ENCODE peak calls at places on chromosomes 7 and 10, in five cellular contexts. V, P, E, G and J are unnamed samples.

GRCh38 chr7:122487131-122487530 is 182.6 kb upstream of the FEZF1 start:
- DNase-seq in V (no peak), P (no peak), E (no peak), G (no peak), J (no peak)

GRCh38 chr10:86652361-86653202 is 1.8 kb upstream of the OPN4 start:
- DNase-seq in V (peak; percentile 41), P (peak; percentile 25), E (no peak), G (no peak), J (no peak)

GRCh38 chr10:62231371-62231770 is 37.3 kb downstream of the RTKN2 start:
- DNase-seq in V (no peak), P (no peak), E (peak; percentile 36), G (no peak), J (peak; percentile 49)

GRCh38 chr10:69838853-69839252 is 37.1 kb downstream of the COL13A1 start:
- DNase-seq in V (no peak), P (no peak), E (no peak), G (no peak), J (peak; percentile 24)

GRCh38 chr7:97017197-97018125 is 7.2 kb downstream of the DLX5 start:
- DNase-seq in V (peak; percentile 58), P (no peak), E (no peak), G (no peak), J (no peak)

GRCh38 chr7:3232228-3232627 is 68.8 kb upstream of the SDK1 start:
- DNase-seq in V (no peak), P (no peak), E (no peak), G (no peak), J (no peak)

GRCh38 chr10:35300063-35300699 is 36.1 kb upstream of the CCNY start:
- DNase-seq in V (no peak), P (no peak), E (peak; percentile 83), G (no peak), J (peak; percentile 79)

GRCh38 chr7:72080349-72080766 is 331.8 kb downstream of the CALN1 start:
- DNase-seq in V (no peak), P (no peak), E (no peak), G (no peak), J (no peak)

GRCh38 chr7:139482662-139483466 is 609 bp downstream of the KLRG2 start:
- DNase-seq in V (peak; percentile 66), P (no peak), E (peak; percentile 37), G (no peak), J (peak; percentile 35)

GRCh38 chr10:44863344-44864041 is 47.6 kb upstream of the TMEM72 start:
- DNase-seq in V (no peak), P (no peak), E (no peak), G (no peak), J (no peak)

GRCh38 chr10:48604408-48605263 is at the start of gene ARHGAP22:
- DNase-seq in V (peak; percentile 73), P (peak; percentile 65), E (peak; percentile 25), G (peak; percentile 66), J (peak; percentile 59)

GRCh38 chr10:68560916-68561691 is 967 bp downstream of the TET1 start:
- DNase-seq in V (peak; percentile 65), P (no peak), E (no peak), G (peak; percentile 59), J (no peak)

GRCh38 chr7:28804990-28805389 is 153.1 kb downstream of the TRIL start:
- DNase-seq in V (no peak), P (no peak), E (peak; percentile 19), G (no peak), J (peak; percentile 44)

GRCh38 chr7:2060701-2061100 is 172.0 kb downstream of the MAD1L1 start:
- DNase-seq in V (no peak), P (no peak), E (no peak), G (no peak), J (no peak)

GRCh38 chr7:108613147-108613948 is 43.7 kb downstream of the DNAJB9 start:
- DNase-seq in V (no peak), P (no peak), E (peak; percentile 35), G (no peak), J (peak; percentile 26)

GRCh38 chr7:12031186-12031585 is 179.9 kb upstream of the TMEM106B start:
- DNase-seq in V (no peak), P (no peak), E (no peak), G (no peak), J (no peak)

GRCh38 chr7:134856141-134856540 is 76.7 kb downstream of the CALD1 start:
- DNase-seq in V (no peak), P (no peak), E (no peak), G (no peak), J (no peak)

GRCh38 chr10:21978191-21978862 is 25.2 kb downstream of the DNAJC1 start:
- DNase-seq in V (no peak), P (no peak), E (no peak), G (no peak), J (no peak)

GRCh38 chr7:155066417-155066950 is 3.6 kb upstream of the HTR5A start:
- DNase-seq in V (no peak), P (no peak), E (no peak), G (no peak), J (peak; percentile 67)

GRCh38 chr7:111803015-111803758 is 240.9 kb upstream of the IMMP2L start:
- DNase-seq in V (no peak), P (no peak), E (no peak), G (no peak), J (peak; percentile 20)

GRCh38 chr10:133151528-133151927 is 8.5 kb upstream of the KNDC1 start:
- DNase-seq in V (no peak), P (no peak), E (no peak), G (no peak), J (no peak)

GRCh38 chr10:111338798-111339197 is 262.0 kb downstream of the ADRA2A start:
- DNase-seq in V (no peak), P (no peak), E (no peak), G (no peak), J (no peak)

GRCh38 chr7:2595258-2595860 is 36.4 kb upstream of the TTYH3 start:
- DNase-seq in V (no peak), P (no peak), E (no peak), G (no peak), J (no peak)

GRCh38 chr10:75211007-75211735 is 575 bp downstream of the VDAC2 start:
- DNase-seq in V (no peak), P (peak; percentile 39), E (peak; percentile 68), G (no peak), J (peak; percentile 52)

GRCh38 chr10:120601999-120602398 is 145.0 kb downstream of the PLPP4 start:
- DNase-seq in V (no peak), P (no peak), E (no peak), G (no peak), J (no peak)

GRCh38 chr10:120599202-120599724 is 142.2 kb downstream of the PLPP4 start:
- DNase-seq in V (no peak), P (no peak), E (no peak), G (no peak), J (no peak)

GRCh38 chr10:120598377-120598776 is 141.3 kb downstream of the PLPP4 start:
- DNase-seq in V (no peak), P (no peak), E (no peak), G (no peak), J (no peak)

GRCh38 chr10:120597902-120598301 is 140.9 kb downstream of the PLPP4 start:
- DNase-seq in V (no peak), P (no peak), E (no peak), G (no peak), J (no peak)

DNA sequence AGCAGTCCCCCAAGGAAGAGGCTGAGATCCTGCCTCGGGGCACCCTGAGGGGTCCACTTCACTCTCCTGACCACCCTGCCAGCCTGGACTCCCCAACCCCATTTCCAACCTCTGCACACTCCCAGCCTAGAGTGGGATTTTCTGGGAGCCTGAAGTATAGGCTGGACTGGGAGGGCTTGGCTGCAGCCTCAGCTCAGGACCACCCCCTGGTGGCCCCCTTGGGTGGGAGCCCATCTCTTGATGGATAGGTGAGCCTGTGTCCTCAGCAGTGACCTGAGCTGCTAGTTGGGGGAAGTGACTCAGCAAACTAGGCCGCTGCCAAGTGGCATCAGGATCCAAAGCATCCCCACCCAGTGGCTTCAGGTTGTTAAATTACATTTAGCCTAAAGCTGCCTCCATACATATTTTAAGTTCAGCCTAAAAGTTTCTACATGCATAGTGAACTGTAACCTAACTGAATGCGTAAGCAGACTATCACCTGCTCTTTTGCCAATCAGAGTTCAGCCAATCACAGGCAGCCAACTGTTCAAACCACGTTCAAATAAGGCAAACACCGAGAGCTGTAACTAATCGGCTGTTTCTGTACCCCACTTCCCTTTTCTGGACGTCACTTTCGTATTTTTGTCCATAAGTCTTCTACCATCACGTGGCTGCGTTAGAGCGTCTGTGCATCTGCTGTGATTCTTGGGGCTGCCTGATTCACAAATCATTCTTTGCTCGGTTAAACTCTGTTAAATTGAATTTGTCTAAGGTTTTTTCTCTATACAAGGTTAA is 144.0 kb downstream of the PLPP4 start:
- DNase-seq in V (no peak), P (no peak), E (no peak), G (no peak), J (no peak)
- TF ChIP-seq CTCF in V (no peak), P (no peak), E (no peak), G (no peak), J (no peak)

DNA sequence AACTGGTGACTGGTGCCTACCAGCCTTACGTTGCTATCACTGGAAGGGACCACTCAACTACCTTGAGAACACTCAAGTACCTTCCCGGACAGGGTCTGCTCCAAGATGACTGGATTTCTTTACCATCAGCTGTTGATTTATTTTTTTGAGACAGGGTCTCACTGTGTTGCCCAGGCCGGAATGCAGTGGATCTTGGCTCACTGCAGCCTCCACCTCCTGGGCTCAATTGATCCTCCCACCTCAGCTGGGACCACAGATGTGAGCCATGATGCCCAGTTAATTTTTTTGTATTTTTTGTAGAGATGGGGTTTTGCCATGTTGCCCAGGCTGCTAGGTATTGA is 45.2 kb upstream of the DLG5 start:
- DNase-seq in V (no peak), P (no peak), E (no peak), G (no peak), J (no peak)
- H3K27ac ChIP-seq in V (peak overlapping the region; percentile 44), P (peak overlapping the region; percentile 64), E (peak overlapping the region; percentile 40), G (peak overlapping the region; percentile 41), J (peak overlapping the region; percentile 72)

GRCh38 chr7:105289704-105290103 is 99.0 kb downstream of the SRPK2 start:
- DNase-seq in V (no peak), P (no peak), E (no peak), G (no peak), J (no peak)
- TF ChIP-seq CTCF in V (no peak), P (no peak), E (no peak), G (no peak), J (no peak)

GRCh38 chr10:13087601-13087985 is 12.4 kb upstream of the OPTN start:
- DNase-seq in V (no peak), P (no peak), E (no peak), G (no peak), J (no peak)

GRCh38 chr10:13087986-13088618 is 11.9 kb upstream of the OPTN start:
- DNase-seq in V (no peak), P (no peak), E (peak; percentile 71), G (no peak), J (peak; percentile 58)

GRCh38 chr10:13091816-13092215 is 8.1 kb upstream of the OPTN start:
- DNase-seq in V (no peak), P (no peak), E (no peak), G (no peak), J (no peak)

GRCh38 chr10:13090289-13090688 is 9.7 kb upstream of the OPTN start:
- DNase-seq in V (no peak), P (no peak), E (no peak), G (no peak), J (no peak)

DNA sequence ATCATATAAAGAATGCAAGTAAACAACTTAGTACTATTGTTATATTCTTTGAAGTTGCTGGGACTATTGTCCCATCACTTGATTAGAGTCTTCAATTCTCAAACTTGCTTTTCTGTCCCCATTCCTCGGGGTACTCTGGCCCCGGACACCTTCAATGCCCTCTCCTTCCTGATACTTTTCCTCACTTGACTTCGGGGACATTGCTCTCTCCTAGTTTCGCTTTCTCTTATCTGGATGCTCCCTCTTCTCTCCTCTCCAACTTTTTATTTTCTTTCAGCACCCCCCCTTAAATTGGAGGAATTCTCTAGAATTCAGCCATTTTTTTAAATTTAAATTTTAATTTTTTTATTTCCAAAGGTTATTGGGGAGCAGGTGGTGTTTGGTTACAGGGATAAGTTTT is 10.6 kb upstream of the OPTN start:
- DNase-seq in V (no peak), P (no peak), E (no peak), G (no peak), J (no peak)
- H3K27ac ChIP-seq in V (no peak overlapping the region), P (no peak overlapping the region), E (no peak overlapping the region), G (no peak overlapping the region), J (no peak overlapping the region)